ENCODE peak calls at places on chromosomes 4 and X, in six cellular contexts. D is type B pancreatic cell, M is putamen, O is uterus, P is cerebellum, C is SW480. A is an unnamed sample.

GRCh38 chr4:125952631-125953030 is 637.9 kb downstream of the FAT4 start:
- DNase-seq in P (no peak), M (no peak), O (no peak), C (no peak), D (no peak), A (no peak)

GRCh38 chr4:95867919-95868318 is 28.0 kb downstream of the PDHA2 start:
- DNase-seq in M (no peak), C (peak), O (no peak), D (no peak), P (no peak), A (no peak)

GRCh38 chr4:55303818-55304217 is 42.2 kb upstream of the SRD5A3 start:
- DNase-seq in P (no peak), M (no peak), C (no peak), O (no peak), D (no peak), A (no peak)

GRCh38 chrX:24563291-24564010 is 83.7 kb downstream of the PCYT1B start:
- DNase-seq in M (no peak), P (no peak), C (no peak), D (no peak), O (no peak), A (peak)

GRCh38 chrX:17443546-17443945 is 68.5 kb downstream of the NHS start:
- DNase-seq in D (no peak), O (no peak), M (no peak), C (no peak), P (no peak), A (no peak)

GRCh38 chrX:77597090-77597489 is 149.9 kb downstream of the FGF16 start:
- DNase-seq in O (no peak), D (no peak), C (no peak), M (no peak), P (no peak), A (no peak)

GRCh38 chrX:39757971-39758370 is 339.8 kb downstream of the BCOR start:
- DNase-seq in M (no peak), C (no peak), D (no peak), P (no peak), O (no peak), A (no peak)

GRCh38 chr4:173160871-173161270 is 7.7 kb upstream of the GALNT7 start:
- DNase-seq in O (no peak), M (no peak), P (no peak), C (no peak), D (no peak), A (no peak)

GRCh38 chr4:153114771-153115321 is 89.4 kb upstream of the TRIM2 start:
- DNase-seq in O (no peak), M (no peak), P (no peak), D (no peak), C (no peak), A (no peak)